ENCODE peak calls at places on chromosomes 12 and 14, in nine cellular contexts. E is transverse colon; L is CD4-positive, alpha-beta memory T cell; U is sigmoid colon; A is heart right ventricle; Q is breast epithelium; T is caudate nucleus; R is colonic mucosa; W is foreskin keratinocyte. K is an unnamed sample.

GRCh38 chr14:57389646-57390036 is 745 bp upstream of the NAA30 start:
- DNase-seq in E (peak), L (no peak), U (no peak), A (no peak), Q (no peak), T (no peak), R (no peak), W (no peak), K (no peak)

GRCh38 chr12:88998421-88998820 is 353.9 kb downstream of the DUSP6 start:
- DNase-seq in E (no peak), L (no peak), U (no peak), A (no peak), Q (no peak), T (no peak), R (no peak), W (no peak), K (no peak)

GRCh38 chr14:60196291-60196690 is 31.1 kb upstream of the DHRS7 start:
- DNase-seq in E (no peak), L (no peak), U (no peak), A (no peak), Q (no peak), T (no peak), R (no peak), W (no peak), K (no peak)

GRCh38 chr12:106245767-106246166 is 2.1 kb downstream of the CKAP4 start:
- DNase-seq in E (peak), L (no peak), U (peak), A (no peak), Q (peak), T (no peak), R (peak), W (peak), K (peak)

GRCh38 chr12:128989287-128989686 is 136.0 kb downstream of the GLT1D1 start:
- DNase-seq in E (no peak), L (no peak), U (no peak), A (no peak), Q (no peak), T (no peak), R (no peak), W (no peak), K (no peak)

GRCh38 chr14:101851716-101852395 is 90.3 kb downstream of the PPP2R5C start:
- DNase-seq in E (no peak), L (no peak), U (no peak), A (no peak), Q (no peak), T (no peak), R (no peak), W (no peak), K (no peak)

GRCh38 chr14:69263364-69263763 is 3.4 kb downstream of the GALNT16 start:
- DNase-seq in E (peak), L (no peak), U (peak), A (peak), Q (peak), T (no peak), R (no peak), W (peak), K (no peak)

GRCh38 chr12:32558941-32559340 is 120.2 kb upstream of the DNM1L start:
- DNase-seq in E (no peak), L (no peak), U (no peak), A (no peak), Q (no peak), T (no peak), R (no peak), W (no peak), K (no peak)

GRCh38 chr14:94312481-94313246 is 10.5 kb downstream of the SERPINA6 start:
- DNase-seq in E (no peak), L (no peak), U (no peak), A (no peak), Q (no peak), T (no peak), R (peak), W (peak), K (peak)

GRCh38 chr12:88448337-88448944 is 131.8 kb downstream of the KITLG start:
- DNase-seq in E (no peak), L (no peak), U (no peak), A (no peak), Q (no peak), T (no peak), R (no peak), W (no peak), K (no peak)

GRCh38 chr12:43861847-43862150 is 25.9 kb downstream of the TMEM117 start:
- DNase-seq in E (no peak), L (no peak), U (no peak), A (no peak), Q (no peak), T (no peak), R (no peak), W (peak), K (no peak)
- H3K27ac ChIP-seq in E (no peak), L (no peak), U (no peak), A (no peak), Q (no peak), T (no peak), R (no peak), W (peak), K (peak)

GRCh38 chr14:23415821-23416480 is 7.9 kb upstream of the MYH6 start:
- DNase-seq in E (no peak), L (no peak), U (no peak), A (no peak), Q (no peak), T (no peak), R (no peak), W (no peak), K (no peak)
- H3K27ac ChIP-seq in E (no peak), L (no peak), U (no peak), A (peak), Q (no peak), T (peak), R (no peak), W (no peak), K (no peak)

DNA sequence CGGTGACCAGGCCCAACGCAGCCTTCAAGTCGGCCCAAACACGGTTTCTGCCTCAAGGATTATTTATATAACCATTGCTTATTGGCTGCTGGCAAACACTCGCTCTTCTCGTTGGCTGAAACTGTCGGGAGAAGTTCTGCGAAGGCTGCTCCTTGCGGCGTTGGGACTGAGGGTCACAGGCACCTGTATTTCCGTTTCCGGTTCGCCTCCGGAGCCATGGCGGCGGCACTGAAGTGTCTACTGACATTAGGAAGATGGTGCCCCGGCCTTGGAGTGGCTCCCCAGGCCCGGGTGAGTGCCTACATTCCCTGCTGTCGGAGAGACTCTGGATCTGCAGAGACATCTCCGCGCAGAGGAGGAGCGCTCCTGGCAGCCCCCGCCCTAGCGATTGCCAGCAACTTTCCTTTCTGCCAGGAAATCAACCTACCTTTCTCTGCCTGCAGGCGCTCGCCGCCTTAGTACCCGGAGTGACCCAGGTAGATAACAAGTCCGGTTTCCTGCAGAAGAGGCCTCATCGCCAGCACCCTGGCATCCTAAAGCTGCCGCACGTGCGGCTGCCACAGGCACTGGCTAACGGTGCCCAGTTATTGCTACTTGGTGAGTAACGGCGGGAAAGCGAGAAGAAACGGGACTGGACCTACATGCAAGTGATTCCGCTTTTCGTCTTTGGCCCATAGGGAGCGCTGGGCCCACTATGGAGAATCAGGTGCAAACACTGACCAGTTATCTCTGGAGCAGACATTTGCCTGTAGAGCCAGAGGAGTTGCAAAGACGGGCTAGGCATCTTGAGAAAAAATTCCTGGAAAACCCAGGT is at the start of gene METTL17:
- DNase-seq in E (peak), L (peak), U (peak), A (peak), Q (peak), T (peak), R (peak), W (peak), K (peak)
- H3K27ac ChIP-seq in E (peak), L (peak), U (peak), A (peak), Q (peak), T (peak), R (peak), W (peak), K (peak)

GRCh38 chr12:95200128-95200973 is 16.9 kb downstream of the FGD6 start:
- DNase-seq in E (no peak), L (no peak), U (no peak), A (no peak), Q (no peak), T (no peak), R (no peak), W (no peak), K (no peak)

GRCh38 chr12:95197636-95198035 is 19.6 kb downstream of the FGD6 start:
- DNase-seq in E (no peak), L (no peak), U (no peak), A (no peak), Q (no peak), T (no peak), R (no peak), W (no peak), K (no peak)

GRCh38 chr12:95195122-95195521 is 22.1 kb downstream of the FGD6 start:
- DNase-seq in E (no peak), L (no peak), U (no peak), A (no peak), Q (no peak), T (no peak), R (no peak), W (no peak), K (no peak)

GRCh38 chr12:95201056-95201670 is 16.1 kb downstream of the FGD6 start:
- DNase-seq in E (no peak), L (no peak), U (no peak), A (no peak), Q (no peak), T (no peak), R (peak), W (peak), K (peak)

GRCh38 chr12:95198914-95199313 is 18.4 kb downstream of the FGD6 start:
- DNase-seq in E (no peak), L (no peak), U (no peak), A (no peak), Q (no peak), T (no peak), R (no peak), W (peak), K (no peak)
- H3K27ac ChIP-seq in E (no peak), L (no peak), U (no peak), A (no peak), Q (no peak), T (no peak), R (no peak), W (peak), K (peak)

K was measured in epithelial cell of prostate.